ENCODE peak calls at places on chromosomes 6 and 20, in five cellular contexts. K, S, Z, O and I are unnamed samples.

GRCh38 chr20:33393609-33394008 is 7.7 kb downstream of the CDK5RAP1 start:
- DNase-seq in K (no peak), S (no peak), Z (no peak), O (no peak), I (no peak)

GRCh38 chr6:43665376-43665775 is 20.5 kb downstream of the RSPH9 start:
- DNase-seq in K (no peak), S (no peak), Z (no peak), O (no peak), I (no peak)

GRCh38 chr6:47047479-47048411 is 5.6 kb upstream of the ADGRF1 start:
- DNase-seq in K (no peak), S (no peak), Z (no peak), O (peak; percentile 76), I (peak; percentile 73)

GRCh38 chr6:144248470-144249301 is 36.4 kb upstream of the UTRN start:
- DNase-seq in K (no peak), S (no peak), Z (no peak), O (no peak), I (no peak)

GRCh38 chr6:158715330-158716311 is 65.8 kb downstream of the SYTL3 start:
- DNase-seq in K (no peak), S (no peak), Z (no peak), O (no peak), I (no peak)

GRCh38 chr6:2697291-2697690 is 53.4 kb downstream of the MYLK4 start:
- DNase-seq in K (no peak), S (no peak), Z (no peak), O (no peak), I (no peak)

GRCh38 chr6:88843040-88843439 is 120.4 kb downstream of the RNGTT start:
- DNase-seq in K (no peak), S (no peak), Z (no peak), O (no peak), I (no peak)

GRCh38 chr20:53949319-53949839 is 121.0 kb downstream of the BCAS1 start:
- DNase-seq in K (peak; percentile 60), S (no peak), Z (peak; percentile 60), O (no peak), I (no peak)

GRCh38 chr6:142893088-142893487 is 51.9 kb downstream of the HIVEP2 start:
- DNase-seq in K (no peak), S (no peak), Z (no peak), O (no peak), I (no peak)

GRCh38 chr20:60349418-60349817 is 391.2 kb downstream of the CDH26 start:
- DNase-seq in K (no peak), S (no peak), Z (no peak), O (no peak), I (no peak)

GRCh38 chr6:123926000-123926399 is 122.3 kb downstream of the NKAIN2 start:
- DNase-seq in K (no peak), S (no peak), Z (no peak), O (no peak), I (no peak)